ENCODE peak calls at places on chromosomes 7 and 10, in four cellular contexts. One of them, this sample, is unnamed.

GRCh38 chr7:44281811-44282600 is 43.4 kb downstream of the CAMK2B start:
- DNase-seq in iris pigment epithelial cell: no peak
- DNase-seq in CD4-positive, alpha-beta memory T cell: no peak
- DNase-seq in AG08396: no peak
- DNase-seq in this sample: no peak

GRCh38 chr10:87817873-87818504 is at the start of gene ATAD1:
- DNase-seq in AG08396: peak
- DNase-seq in iris pigment epithelial cell: peak
- DNase-seq in CD4-positive, alpha-beta memory T cell: peak
- DNase-seq in this sample: peak

GRCh38 chr10:28839600-28840007 is 162.3 kb downstream of the BAMBI start:
- DNase-seq in iris pigment epithelial cell: peak
- DNase-seq in CD4-positive, alpha-beta memory T cell: no peak
- DNase-seq in AG08396: no peak
- DNase-seq in this sample: no peak

GRCh38 chr10:93591065-93591808 is 9.8 kb downstream of the RBP4 start:
- DNase-seq in CD4-positive, alpha-beta memory T cell: no peak
- DNase-seq in iris pigment epithelial cell: no peak
- DNase-seq in AG08396: no peak
- DNase-seq in this sample: peak

GRCh38 chr7:132249591-132249971 is 326.7 kb downstream of the PLXNA4 start:
- DNase-seq in AG08396: no peak
- DNase-seq in CD4-positive, alpha-beta memory T cell: no peak
- DNase-seq in iris pigment epithelial cell: no peak
- DNase-seq in this sample: peak

GRCh38 chr10:47349516-47349915 is 1.4 kb downstream of the RBP3 start:
- DNase-seq in AG08396: no peak
- DNase-seq in iris pigment epithelial cell: no peak
- DNase-seq in CD4-positive, alpha-beta memory T cell: no peak
- DNase-seq in this sample: no peak

GRCh38 chr10:72818076-72818475 is 75.5 kb upstream of the OIT3 start:
- DNase-seq in iris pigment epithelial cell: no peak
- DNase-seq in AG08396: no peak
- DNase-seq in CD4-positive, alpha-beta memory T cell: no peak
- DNase-seq in this sample: no peak

GRCh38 chr7:131161103-131161502 is 166.6 kb upstream of the MKLN1 start:
- DNase-seq in CD4-positive, alpha-beta memory T cell: no peak
- DNase-seq in iris pigment epithelial cell: peak
- DNase-seq in AG08396: no peak
- DNase-seq in this sample: no peak

GRCh38 chr10:58963723-58964124 is 212.7 kb upstream of the PHYHIPL start:
- DNase-seq in AG08396: no peak
- DNase-seq in CD4-positive, alpha-beta memory T cell: no peak
- DNase-seq in iris pigment epithelial cell: no peak
- DNase-seq in this sample: peak

GRCh38 chr7:51785171-51785570 is 468.6 kb upstream of the COBL start:
- DNase-seq in CD4-positive, alpha-beta memory T cell: no peak
- DNase-seq in iris pigment epithelial cell: no peak
- DNase-seq in AG08396: no peak
- DNase-seq in this sample: no peak

GRCh38 chr10:109894516-109894915 is 28.8 kb downstream of the XPNPEP1 start:
- DNase-seq in CD4-positive, alpha-beta memory T cell: no peak
- DNase-seq in AG08396: peak
- DNase-seq in iris pigment epithelial cell: peak
- DNase-seq in this sample: no peak

GRCh38 chr7:96707901-96708774 is 1.5 kb downstream of the SEM1 start:
- DNase-seq in AG08396: no peak
- DNase-seq in iris pigment epithelial cell: peak
- DNase-seq in CD4-positive, alpha-beta memory T cell: no peak
- DNase-seq in this sample: no peak

GRCh38 chr10:88992945-88993537 is 2.4 kb downstream of the FAS start:
- DNase-seq in CD4-positive, alpha-beta memory T cell: no peak
- DNase-seq in iris pigment epithelial cell: peak
- DNase-seq in AG08396: no peak
- DNase-seq in this sample: no peak